ENCODE peak calls at places on chromosome 15, in nine cellular contexts. Z is fibroblast of villous mesenchyme; W is ovary; U is lower leg skin; N is tibial nerve; A is cardiac muscle cell; P is CD8-positive, alpha-beta T cell; E is dorsolateral prefrontal cortex; O is astrocyte of the cerebellum. R is an unnamed sample.

GRCh38 chr15:23642413-23643044 is 5.1 kb downstream of the MAGEL2 start:
- DNase-seq in Z (peak; percentile 44), W (peak; percentile 63), U (no peak), N (peak; percentile 32), A (peak; percentile 66), P (peak; percentile 7), E (peak; percentile 70), O (peak; percentile 11), R (no peak)

GRCh38 chr15:60751985-60752952 is 273.3 kb upstream of the ICE2 start:
- DNase-seq in Z (peak; percentile 88), W (peak; percentile 66), U (no peak), N (peak; percentile 41), A (peak; percentile 90), P (no peak), E (peak; percentile 40), O (peak; percentile 46), R (no peak)

GRCh38 chr15:91890614-91891013 is 37.1 kb downstream of the SLCO3A1 start:
- DNase-seq in Z (no peak), W (no peak), U (no peak), N (no peak), A (peak; percentile 12), P (no peak), E (no peak), O (no peak), R (no peak)

GRCh38 chr15:69809421-69809820 is 288.3 kb downstream of the TLE3 start:
- DNase-seq in Z (no peak), W (no peak), U (no peak), N (no peak), A (no peak), P (no peak), E (no peak), O (no peak), R (no peak)

GRCh38 chr15:101411588-101411987 is 77.9 kb downstream of the PCSK6 start:
- DNase-seq in Z (no peak), W (no peak), U (peak; percentile 59), N (no peak), A (no peak), P (no peak), E (no peak), O (no peak), R (no peak)

GRCh38 chr15:38072007-38072506 is 137.6 kb downstream of the TMCO5A start:
- DNase-seq in Z (no peak), W (no peak), U (no peak), N (no peak), A (no peak), P (no peak), E (no peak), O (no peak), R (no peak)

GRCh38 chr15:85792872-85793621 is 1.7 kb downstream of the KLHL25 start:
- DNase-seq in Z (no peak), W (no peak), U (no peak), N (no peak), A (no peak), P (no peak), E (no peak), O (no peak), R (no peak)

GRCh38 chr15:32959077-32959476 is 235.4 kb downstream of the FMN1 start:
- DNase-seq in Z (peak; percentile 46), W (no peak), U (no peak), N (no peak), A (peak; percentile 40), P (no peak), E (no peak), O (peak; percentile 89), R (no peak)

DNA sequence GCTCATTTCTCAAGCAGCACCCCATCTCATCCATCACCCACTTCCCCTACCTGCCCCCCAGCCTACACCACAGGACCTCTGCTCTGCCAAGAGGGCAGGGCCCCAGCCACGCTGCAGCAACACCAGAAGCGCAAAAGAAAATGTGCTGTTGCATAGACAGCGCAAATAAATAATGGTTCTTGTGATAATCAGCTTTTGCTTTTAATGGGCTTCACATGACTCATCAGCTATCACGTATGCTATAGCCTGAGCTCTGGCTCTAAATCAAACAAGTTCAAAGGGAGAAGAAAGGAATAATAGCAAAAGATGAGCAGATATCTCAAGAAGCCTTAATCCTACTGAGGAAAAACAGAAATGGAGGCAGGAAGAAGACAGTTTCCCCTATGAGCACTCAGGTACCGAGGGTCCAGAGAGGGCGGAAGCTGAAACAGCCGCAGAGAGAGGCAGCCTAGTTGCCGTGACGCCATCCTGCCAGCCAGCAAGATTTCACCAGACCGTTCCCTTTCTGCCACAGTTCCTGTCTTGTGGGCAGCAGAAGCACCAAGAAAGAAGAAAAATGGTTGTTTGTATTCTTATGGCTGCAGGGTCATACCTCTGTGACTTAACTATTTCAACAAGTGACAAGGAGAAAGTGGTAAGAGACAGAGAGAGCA is 22.1 kb downstream of the RAB27A start:
- DNase-seq in Z (peak; percentile 95), W (no peak), U (no peak), N (peak; percentile 20), A (peak; percentile 56), P (peak; percentile 63), E (no peak), O (no peak), R (no peak)
- H3K4me3 ChIP-seq in Z (peak overlapping the region; percentile 21), W (no peak overlapping the region), U (no peak overlapping the region), N (no peak overlapping the region), A (no peak overlapping the region), P (peak overlapping the region; percentile 14), E (no peak overlapping the region), O (no peak overlapping the region), R (no peak overlapping the region)

GRCh38 chr15:81075272-81075671 is 58.8 kb upstream of the CFAP161 start:
- DNase-seq in Z (no peak), W (no peak), U (no peak), N (no peak), A (no peak), P (no peak), E (no peak), O (no peak), R (no peak)
- TF ChIP-seq CTCF in Z (no peak), W (no peak), U (no peak), N (no peak), A (no peak), P (no peak), E (no peak), O (no peak), R (no peak)

GRCh38 chr15:67836134-67836455 is 3.8 kb downstream of the RNU6-1 start:
- DNase-seq in Z (no peak), W (peak; percentile 32), U (no peak), N (no peak), A (no peak), P (no peak), E (no peak), O (no peak), R (no peak)
- H3K4me3 ChIP-seq in Z (peak overlapping the region; percentile 37), W (peak overlapping the region; percentile 27), U (peak overlapping the region; percentile 22), N (peak overlapping the region; percentile 4), A (peak overlapping the region; percentile 12), P (peak overlapping the region; percentile 61), E (peak overlapping the region; percentile 44), O (peak overlapping the region; percentile 16), R (peak overlapping the region; percentile 38)

GRCh38 chr15:66216806-66217205 is 36.7 kb downstream of the MEGF11 start:
- DNase-seq in Z (no peak), W (no peak), U (no peak), N (no peak), A (no peak), P (no peak), E (no peak), O (no peak), R (no peak)

GRCh38 chr15:66221126-66221525 is 32.4 kb downstream of the MEGF11 start:
- DNase-seq in Z (no peak), W (peak; percentile 30), U (peak; percentile 65), N (no peak), A (peak; percentile 71), P (no peak), E (no peak), O (no peak), R (no peak)

GRCh38 chr15:66222273-66223198 is 31.0 kb downstream of the MEGF11 start:
- DNase-seq in Z (no peak), W (no peak), U (peak; percentile 34), N (no peak), A (no peak), P (no peak), E (no peak), O (no peak), R (no peak)

GRCh38 chr15:66224946-66225345 is 28.6 kb downstream of the MEGF11 start:
- DNase-seq in Z (no peak), W (no peak), U (peak; percentile 34), N (no peak), A (no peak), P (no peak), E (no peak), O (no peak), R (no peak)

GRCh38 chr15:66220587-66220986 is 33.0 kb downstream of the MEGF11 start:
- DNase-seq in Z (no peak), W (no peak), U (peak; percentile 8), N (no peak), A (no peak), P (no peak), E (no peak), O (no peak), R (no peak)
- TF ChIP-seq CTCF in Z (no peak), W (no peak), U (no peak), N (no peak), A (peak; percentile 6), P (no peak), E (no peak), O (no peak), R (no peak)

DNA sequence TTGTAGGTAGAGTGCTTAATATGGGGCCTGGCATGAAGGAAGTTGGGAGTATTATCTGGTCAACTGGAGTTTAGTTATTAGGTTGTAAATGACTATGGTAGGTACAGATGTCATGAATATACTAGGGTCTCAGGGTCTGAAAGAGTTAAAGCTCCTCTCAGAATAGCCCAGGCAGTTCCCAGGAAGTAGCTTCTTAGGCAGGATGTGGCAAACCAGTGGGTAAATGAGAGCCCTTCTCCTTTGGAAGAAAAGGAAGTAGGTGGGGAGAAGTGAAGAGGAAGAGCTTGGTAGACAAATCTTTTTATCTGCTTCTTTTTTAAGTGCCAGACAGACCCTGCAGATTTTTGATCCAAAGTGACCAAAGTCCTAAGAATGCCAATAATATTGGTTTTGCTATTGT is 24.5 kb downstream of the MAP2K1 start:
- DNase-seq in Z (no peak), W (no peak), U (no peak), N (no peak), A (no peak), P (no peak), E (no peak), O (no peak), R (no peak)
- H3K4me3 ChIP-seq in Z (no peak overlapping the region), W (no peak overlapping the region), U (no peak overlapping the region), N (no peak overlapping the region), A (no peak overlapping the region), P (peak overlapping the region; percentile 4), E (no peak overlapping the region), O (no peak overlapping the region), R (no peak overlapping the region)

GRCh38 chr15:64690578-64691296 is 84.7 kb downstream of the RBPMS2 start:
- DNase-seq in Z (no peak), W (no peak), U (no peak), N (no peak), A (peak; percentile 61), P (no peak), E (no peak), O (no peak), R (no peak)
- TF ChIP-seq CTCF in Z (peak; percentile 7), W (no peak), U (no peak), N (no peak), A (no peak), P (no peak), E (no peak), O (no peak), R (no peak)

DNA sequence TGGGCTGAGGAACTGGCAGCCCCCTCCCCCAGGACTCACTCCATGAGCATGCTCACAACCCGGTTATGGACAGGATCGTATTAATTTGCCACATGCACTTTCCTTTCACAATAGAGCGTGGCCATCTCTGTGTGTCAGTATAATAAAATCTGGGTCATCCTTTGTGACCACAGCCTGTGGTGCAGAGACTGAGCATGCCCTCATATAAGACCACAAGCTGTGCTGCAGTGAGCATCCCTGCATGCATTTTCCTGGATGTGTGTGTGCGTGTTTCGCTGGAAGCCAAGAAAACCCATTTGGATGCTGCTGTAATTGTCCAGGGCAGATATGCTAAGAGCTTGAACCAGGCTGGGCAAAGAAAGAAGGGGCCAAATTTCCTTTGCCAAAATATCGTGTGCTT is 39.7 kb downstream of the CYP11A1 start:
- DNase-seq in Z (no peak), W (no peak), U (no peak), N (no peak), A (no peak), P (no peak), E (no peak), O (peak; percentile 41), R (no peak)
- H3K4me3 ChIP-seq in Z (no peak overlapping the region), W (no peak overlapping the region), U (no peak overlapping the region), N (no peak overlapping the region), A (no peak overlapping the region), P (no peak overlapping the region), E (no peak overlapping the region), O (no peak overlapping the region), R (no peak overlapping the region)

R was measured in AG04449.